ENCODE peak calls at places on chromosomes 5 and 9, in nine cellular contexts. I is hepatocyte; W is Peyer's patch; Z is sigmoid colon; A is adrenal gland; H is breast epithelium; F is RWPE2; C is Caco-2; T is CD8-positive, alpha-beta T cell. Y is an unnamed sample.

GRCh38 chr9:10008101-10008799 is 604.6 kb downstream of the PTPRD start:
- DNase-seq in Z (no peak), W (no peak), C (no peak), F (no peak), A (no peak), I (no peak), H (no peak), T (no peak), Y (no peak)

GRCh38 chr9:108978121-108978694 is 35.1 kb downstream of the CTNNAL1 start:
- DNase-seq in T (no peak), H (no peak), C (no peak), F (no peak), W (no peak), I (no peak), Z (no peak), A (no peak), Y (no peak)

GRCh38 chr5:116423091-116423490 is 151.5 kb downstream of the SEMA6A start:
- DNase-seq in T (no peak), I (no peak), Z (no peak), C (no peak), W (no peak), A (no peak), F (no peak), H (no peak), Y (no peak)

GRCh38 chr5:31719988-31720387 is 81.1 kb downstream of the PDZD2 start:
- DNase-seq in I (no peak), H (no peak), Z (no peak), T (no peak), C (no peak), W (no peak), F (no peak), A (no peak), Y (no peak)

GRCh38 chr9:88663766-88664419 is 128.9 kb downstream of the NXNL2 start:
- DNase-seq in A (no peak), Z (no peak), C (no peak), T (no peak), F (no peak), I (no peak), W (no peak), H (no peak), Y (no peak)

GRCh38 chr9:14031761-14032279 is 282.1 kb downstream of the NFIB start:
- DNase-seq in F (no peak), W (no peak), H (no peak), Z (no peak), I (no peak), A (no peak), T (no peak), C (no peak), Y (no peak)

GRCh38 chr5:82413302-82414042 is 135.3 kb upstream of the RPS23 start:
- DNase-seq in A (no peak), Z (no peak), C (no peak), I (no peak), T (no peak), F (no peak), W (no peak), H (no peak), Y (no peak)

GRCh38 chr5:157463621-157464407 is 3.8 kb downstream of the NIPAL4 start:
- DNase-seq in T (no peak), H (no peak), I (no peak), Z (no peak), A (no peak), W (no peak), F (peak; percentile 7), C (no peak), Y (no peak)

GRCh38 chr5:3893975-3894374 is 298.3 kb downstream of the IRX1 start:
- DNase-seq in W (no peak), H (no peak), A (no peak), I (no peak), Z (no peak), T (no peak), C (no peak), F (no peak), Y (no peak)

GRCh38 chr5:165333623-165334022 is 1828.2 kb downstream of the MAT2B start:
- DNase-seq in W (no peak), C (no peak), T (no peak), F (no peak), Z (no peak), A (no peak), H (no peak), I (no peak), Y (no peak)

GRCh38 chr5:113181853-113182490 is 205.4 kb downstream of the DCP2 start:
- DNase-seq in I (no peak), Z (no peak), A (no peak), T (no peak), W (no peak), H (no peak), F (no peak), C (no peak), Y (peak; percentile 44)

GRCh38 chr5:39399135-39400036 is 25.4 kb downstream of the DAB2 start:
- DNase-seq in Z (peak; percentile 73), F (no peak), W (no peak), C (peak; percentile 70), I (peak; percentile 83), A (no peak), T (no peak), H (no peak), Y (no peak)

GRCh38 chr9:17824191-17824926 is 245.5 kb downstream of the SH3GL2 start:
- DNase-seq in W (no peak), C (no peak), A (no peak), F (no peak), I (no peak), H (no peak), T (no peak), Z (no peak), Y (no peak)

GRCh38 chr9:77291714-77292113 is 114.4 kb downstream of the VPS13A start:
- DNase-seq in T (no peak), H (no peak), W (no peak), C (no peak), A (no peak), F (no peak), I (peak; percentile 5), Z (no peak), Y (peak; percentile 40)

GRCh38 chr5:61965495-61965894 is 340.5 kb upstream of the KIF2A start:
- DNase-seq in H (no peak), F (no peak), W (no peak), T (no peak), A (no peak), I (no peak), C (no peak), Z (no peak), Y (no peak)

GRCh38 chr5:10635861-10636350 is 72.0 kb downstream of the ANKRD33B start:
- DNase-seq in C (no peak), F (no peak), T (no peak), I (no peak), Z (no peak), H (no peak), A (no peak), W (peak; percentile 27), Y (no peak)

GRCh38 chr5:27377626-27378025 is 339.2 kb upstream of the CDH9 start:
- DNase-seq in H (no peak), C (no peak), A (no peak), Z (no peak), W (no peak), T (no peak), I (peak; percentile 5), F (no peak), Y (no peak)

DNA sequence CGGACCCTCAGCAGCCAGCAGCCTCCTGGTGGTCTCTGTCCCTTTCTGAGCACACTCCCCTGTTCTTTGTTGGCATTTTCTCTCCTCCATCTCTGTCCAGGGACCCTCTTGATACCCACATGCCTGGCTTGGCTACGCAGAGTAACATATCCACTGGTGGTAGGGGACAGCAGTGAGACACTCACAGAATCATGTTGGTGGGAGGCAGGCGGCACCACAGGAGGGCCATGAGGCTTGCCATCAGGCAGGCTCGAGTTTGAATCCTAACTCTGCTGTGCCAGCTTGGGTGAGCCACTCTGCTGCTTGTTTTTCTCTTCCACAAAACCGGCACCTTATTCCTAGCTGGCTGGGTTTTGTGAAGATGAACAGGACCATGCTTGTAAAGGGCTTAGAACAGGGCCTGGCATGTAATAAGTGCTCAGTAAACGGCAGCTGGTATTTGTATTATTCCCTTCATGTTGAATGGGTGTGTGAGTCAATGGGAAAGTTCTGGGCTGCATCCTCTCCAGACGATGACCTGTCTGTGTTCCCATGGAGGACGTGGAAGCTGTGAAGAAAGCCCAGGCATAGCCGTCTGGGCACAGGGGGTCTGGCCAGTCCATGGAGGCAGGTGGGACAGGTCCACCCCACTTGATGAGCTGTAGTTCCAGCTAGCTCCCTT is 2.3 kb downstream of the COL27A1 start:
- DNase-seq in T (no peak), I (no peak), W (no peak), F (no peak), A (no peak), H (no peak), Z (no peak), C (no peak), Y (no peak)
- H3K27me3 ChIP-seq in T (no peaks in the 10 kb centered on the region), I (no peaks in the 10 kb centered on the region), W (peaks cover 12% of the 10 kb centered on the region), F (peaks cover 11% of the 10 kb centered on the region), A (peaks cover 15% of the 10 kb centered on the region), H (no peaks in the 10 kb centered on the region), Z (peaks cover 22% of the 10 kb centered on the region), C (no peaks in the 10 kb centered on the region), Y (peaks cover 49% of the 10 kb centered on the region)

GRCh38 chr5:169003721-169004481 is 297.0 kb downstream of the SLIT3 start:
- DNase-seq in T (no peak), F (no peak), C (peak; percentile 49), I (peak; percentile 36), A (peak; percentile 76), H (no peak), Z (no peak), W (no peak), Y (peak; percentile 83)
- TF ChIP-seq CTCF in T (no peak), F (peak; percentile 20), C (peak; percentile 47), I (peak; percentile 44), A (no peak), H (no peak), Z (no peak), W (no peak), Y (peak; percentile 83)

GRCh38 chr9:95239071-95239470 is 78.4 kb downstream of the FANCC start:
- DNase-seq in F (no peak), A (no peak), C (no peak), I (no peak), T (no peak), W (no peak), Z (no peak), H (no peak), Y (no peak)
- H3K4me3 ChIP-seq in F (no peak overlapping the region), A (no peak overlapping the region), C (no peak overlapping the region), I (no peak overlapping the region), T (no peak overlapping the region), W (no peak overlapping the region), Z (no peak overlapping the region), H (no peak overlapping the region), Y (no peak overlapping the region)

GRCh38 chr9:127136081-127136879 is 13.8 kb upstream of the ANGPTL2 start:
- DNase-seq in W (no peak), T (no peak), I (no peak), Z (no peak), F (no peak), A (peak; percentile 48), C (no peak), H (no peak), Y (no peak)

GRCh38 chr9:127139071-127139731 is 16.8 kb upstream of the ANGPTL2 start:
- DNase-seq in F (no peak), Z (no peak), C (no peak), T (no peak), A (peak; percentile 37), I (no peak), H (peak; percentile 72), W (no peak), Y (no peak)

GRCh38 chr9:127138444-127138843 is 16.0 kb upstream of the ANGPTL2 start:
- DNase-seq in W (no peak), T (no peak), F (no peak), Z (no peak), A (peak; percentile 34), C (no peak), I (no peak), H (no peak), Y (no peak)

GRCh38 chr9:127136880-127137639 is 14.6 kb upstream of the ANGPTL2 start:
- DNase-seq in W (no peak), F (no peak), A (peak; percentile 51), I (no peak), T (no peak), H (no peak), Z (no peak), C (no peak), Y (no peak)

GRCh38 chr9:127137640-127138360 is 15.4 kb upstream of the ANGPTL2 start:
- DNase-seq in A (peak; percentile 30), H (no peak), W (no peak), C (no peak), Z (no peak), T (no peak), I (no peak), F (no peak), Y (no peak)
- H3K27me3 ChIP-seq in A (no peaks in the 10 kb centered on the region), H (no peaks in the 10 kb centered on the region), W (no peaks in the 10 kb centered on the region), C (no peaks in the 10 kb centered on the region), Z (no peaks in the 10 kb centered on the region), T (no peaks in the 10 kb centered on the region), I (no peaks in the 10 kb centered on the region), F (no peaks in the 10 kb centered on the region), Y (no peaks in the 10 kb centered on the region)